ENCODE peak calls at places on chromosomes 1 and 21, in nine cellular contexts. Y is tibial artery; N is CD8-positive, alpha-beta T cell; A is H9; G is RWPE1; K is prostate gland; P is ovary; W is fibroblast of lung; Z is transverse colon. S is an unnamed sample.

GRCh38 chr1:207711285-207711684 is 40.6 kb upstream of the CD46 start:
- DNase-seq in Y (no peak), N (no peak), A (peak), G (peak), K (peak), P (no peak), W (peak), Z (no peak), S (peak)

GRCh38 chr1:164716992-164717703 is 158.2 kb downstream of the PBX1 start:
- DNase-seq in Y (no peak), N (no peak), A (no peak), G (peak), K (no peak), P (no peak), W (no peak), Z (no peak), S (no peak)

GRCh38 chr1:17117451-17118265 is 1.6 kb downstream of the PADI2 start:
- DNase-seq in Y (no peak), N (no peak), A (no peak), G (no peak), K (no peak), P (no peak), W (no peak), Z (no peak), S (peak)

GRCh38 chr1:62318756-62319544 is at the start of gene KANK4:
- DNase-seq in Y (no peak), N (no peak), A (peak), G (no peak), K (no peak), P (no peak), W (no peak), Z (peak), S (peak)

GRCh38 chr1:32701421-32701911 is 1.1 kb downstream of the SYNC start:
- DNase-seq in Y (peak), N (no peak), A (no peak), G (no peak), K (no peak), P (no peak), W (no peak), Z (peak), S (no peak)

GRCh38 chr21:32463889-32464300 is 51.4 kb downstream of the EVA1C start:
- DNase-seq in Y (no peak), N (no peak), A (no peak), G (peak), K (peak), P (peak), W (peak), Z (no peak), S (no peak)

GRCh38 chr1:72435025-72435424 is 152.7 kb upstream of the NEGR1 start:
- DNase-seq in Y (no peak), N (no peak), A (no peak), G (no peak), K (no peak), P (no peak), W (no peak), Z (no peak), S (no peak)

GRCh38 chr1:205044745-205045144 is 1.7 kb downstream of the CNTN2 start:
- DNase-seq in Y (no peak), N (no peak), A (no peak), G (no peak), K (no peak), P (no peak), W (no peak), Z (no peak), S (no peak)

GRCh38 chr1:46549697-46550681 is 1.5 kb downstream of the KNCN start:
- DNase-seq in Y (peak), N (peak), A (peak), G (no peak), K (no peak), P (no peak), W (peak), Z (no peak), S (no peak)

DNA sequence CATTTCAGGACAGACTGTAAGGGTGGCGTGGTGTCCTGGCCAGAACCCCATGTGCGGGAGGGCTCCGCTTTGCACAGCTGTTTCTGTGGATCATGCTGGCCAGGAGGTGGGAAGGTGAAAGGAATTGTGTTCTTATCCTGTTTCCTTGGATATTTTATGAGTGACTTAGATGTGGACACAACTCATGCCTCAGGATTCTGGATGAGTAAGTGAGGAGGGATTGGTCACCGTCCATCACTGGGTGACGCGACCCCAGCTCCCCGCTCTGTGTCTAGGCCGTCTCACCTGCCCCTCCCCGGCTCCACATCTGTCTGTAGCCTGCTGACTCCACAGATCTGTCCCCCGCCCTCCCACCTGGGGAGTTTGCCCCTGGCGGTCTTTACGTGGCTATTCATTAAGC is 48.8 kb downstream of the PIK3CD start:
- DNase-seq in Y (no peak), N (no peak), A (no peak), G (peak), K (no peak), P (no peak), W (peak), Z (no peak), S (no peak)
- H3K27ac ChIP-seq in Y (no peak), N (no peak), A (no peak), G (peak), K (no peak), P (no peak), W (peak), Z (no peak), S (no peak)

GRCh38 chr1:235583511-235584001 is 66.0 kb downstream of the GNG4 start:
- DNase-seq in Y (no peak), N (no peak), A (no peak), G (no peak), K (no peak), P (peak), W (no peak), Z (no peak), S (no peak)
- TF ChIP-seq CTCF in Y (no peak), N (no peak), A (peak), G (no peak), K (no peak), P (no peak), W (no peak), Z (no peak), S (no peak)

GRCh38 chr1:158248771-158249170 is 5.5 kb upstream of the CD1A start:
- DNase-seq in Y (peak), N (no peak), A (no peak), G (no peak), K (no peak), P (no peak), W (no peak), Z (no peak), S (no peak)
- H3K27ac ChIP-seq in Y (no peak), N (no peak), A (no peak), G (no peak), K (no peak), P (no peak), W (no peak), Z (no peak), S (no peak)

GRCh38 chr1:220990417-220991337 is 111.4 kb downstream of the HLX start:
- DNase-seq in Y (no peak), N (no peak), A (no peak), G (peak), K (no peak), P (no peak), W (peak), Z (no peak), S (no peak)
- TF ChIP-seq CTCF in Y (no peak), N (no peak), A (peak), G (no peak), K (no peak), P (no peak), W (peak), Z (no peak), S (no peak)

DNA sequence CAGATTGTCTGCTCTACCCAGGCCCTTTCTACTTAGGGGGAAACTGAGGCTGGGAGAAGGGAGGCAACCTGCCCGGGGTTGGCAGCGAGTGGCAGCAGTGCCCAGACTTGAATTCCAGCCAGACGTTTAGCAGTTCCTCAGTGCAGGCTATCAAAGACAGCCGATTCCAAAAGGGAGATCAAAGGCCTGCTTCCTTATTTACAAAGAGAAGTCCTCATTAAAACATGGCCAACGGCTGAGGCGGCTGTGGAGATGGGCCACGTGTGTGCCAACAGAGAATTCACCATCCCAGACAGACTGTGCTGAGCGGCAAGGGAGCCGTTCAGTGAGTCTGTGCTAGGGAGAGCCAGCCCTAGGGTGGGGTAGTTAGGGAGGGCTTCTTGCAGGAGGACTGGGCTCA is 27.7 kb downstream of the C1QB start:
- DNase-seq in Y (no peak), N (no peak), A (no peak), G (no peak), K (peak), P (no peak), W (no peak), Z (peak), S (no peak)
- H3K27ac ChIP-seq in Y (no peak), N (no peak), A (no peak), G (no peak), K (no peak), P (no peak), W (no peak), Z (peak), S (no peak)

GRCh38 chr1:111198836-111199235 is 1.6 kb downstream of the DENND2D start:
- DNase-seq in Y (no peak), N (no peak), A (no peak), G (no peak), K (no peak), P (no peak), W (no peak), Z (no peak), S (no peak)

GRCh38 chr1:111199881-111200801 is at the start of gene DENND2D:
- DNase-seq in Y (peak), N (no peak), A (no peak), G (no peak), K (no peak), P (no peak), W (no peak), Z (peak), S (peak)

GRCh38 chr1:111196213-111196612 is 4.2 kb downstream of the DENND2D start:
- DNase-seq in Y (no peak), N (no peak), A (no peak), G (no peak), K (no peak), P (no peak), W (no peak), Z (no peak), S (no peak)

GRCh38 chr1:111199329-111199728 is 1.1 kb downstream of the DENND2D start:
- DNase-seq in Y (no peak), N (no peak), A (no peak), G (no peak), K (no peak), P (no peak), W (no peak), Z (no peak), S (no peak)

GRCh38 chr1:111197598-111198289 is 2.7 kb downstream of the DENND2D start:
- DNase-seq in Y (no peak), N (peak), A (peak), G (no peak), K (no peak), P (no peak), W (no peak), Z (no peak), S (no peak)
- TF ChIP-seq CTCF in Y (no peak), N (no peak), A (peak), G (no peak), K (peak), P (no peak), W (peak), Z (peak), S (no peak)

GRCh38 chr1:214335567-214335966 is 54.6 kb downstream of the SMYD2 start:
- DNase-seq in Y (no peak), N (no peak), A (no peak), G (no peak), K (no peak), P (no peak), W (no peak), Z (no peak), S (no peak)

GRCh38 chr1:214337015-214337414 is 56.1 kb downstream of the SMYD2 start:
- DNase-seq in Y (no peak), N (no peak), A (no peak), G (no peak), K (no peak), P (no peak), W (no peak), Z (no peak), S (no peak)

GRCh38 chr1:214338212-214338611 is 57.3 kb downstream of the SMYD2 start:
- DNase-seq in Y (no peak), N (no peak), A (no peak), G (no peak), K (no peak), P (no peak), W (no peak), Z (no peak), S (no peak)

GRCh38 chr1:214341459-214341858 is 60.5 kb downstream of the SMYD2 start:
- DNase-seq in Y (no peak), N (no peak), A (no peak), G (no peak), K (no peak), P (no peak), W (no peak), Z (no peak), S (no peak)

GRCh38 chr1:214337536-214337935 is 56.6 kb downstream of the SMYD2 start:
- DNase-seq in Y (no peak), N (no peak), A (no peak), G (no peak), K (no peak), P (no peak), W (peak), Z (no peak), S (no peak)
- H3K27ac ChIP-seq in Y (no peak), N (no peak), A (no peak), G (no peak), K (no peak), P (no peak), W (no peak), Z (peak), S (no peak)

DNA sequence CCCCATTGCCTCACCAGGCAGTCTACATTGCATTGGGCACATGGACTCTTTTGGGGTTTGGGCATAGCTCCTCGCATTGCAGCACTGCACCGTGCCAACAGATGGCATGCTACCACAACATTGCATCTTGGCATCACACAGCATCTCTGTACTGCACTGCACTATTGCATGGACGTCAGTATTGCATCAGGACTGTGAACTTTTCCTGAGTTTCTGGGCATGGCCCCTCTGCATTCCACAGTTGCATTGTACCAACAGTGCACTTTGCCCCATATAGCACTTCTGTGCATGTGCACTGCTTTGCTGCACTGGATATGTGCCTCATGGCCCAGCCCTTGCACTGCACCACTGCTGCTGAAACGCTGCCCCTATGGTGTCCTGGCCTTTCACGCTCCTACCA is 9.6 kb downstream of the PTPRU start:
- DNase-seq in Y (no peak), N (no peak), A (no peak), G (peak), K (no peak), P (no peak), W (peak), Z (peak), S (no peak)
- TF ChIP-seq CTCF in Y (no peak), N (no peak), A (peak), G (peak), K (peak), P (no peak), W (peak), Z (peak), S (peak)